ENCODE peak calls at places on chromosomes 1 and 21, in ten cellular contexts. T is astrocyte of the spinal cord; B is HFFc6; A is A549; D is endothelial cell; K is stimulated activated CD8-positive, alpha-beta memory T cell treated with anti-CD3 and anti-CD28 coated beads, Interleukin-12 subunit alpha, Interleukin-12 subunit beta, amount 100 ng/mL, for 4 hours; Z is NCI-H524 treated with DMSO at 0.1 percent for 48 hours; W is neuronal stem cell; H is effector memory CD8-positive, alpha-beta T cell; R is cardiac muscle cell. M is an unnamed sample.

GRCh38 chr1:248792342-248792741 is 33.4 kb downstream of the SH3BP5L start:
- DNase-seq in T (no peak), B (no peak), A (no peak), D (no peak), K (no peak), Z (no peak), W (no peak), H (no peak), R (no peak), M (no peak)

GRCh38 chr1:166920561-166921475 is 44.8 kb upstream of the TADA1 start:
- DNase-seq in T (peak; percentile 25), B (no peak), A (no peak), D (peak; percentile 52), K (no peak), Z (no peak), W (peak; percentile 44), H (no peak), R (peak; percentile 16), M (no peak)

GRCh38 chr1:231603598-231604275 is 22.9 kb upstream of the DISC1 start:
- DNase-seq in T (peak; percentile 65), B (peak; percentile 57), A (peak; percentile 57), D (peak; percentile 39), K (no peak), Z (no peak), W (peak; percentile 42), H (peak; percentile 44), R (peak; percentile 65), M (peak; percentile 63)

GRCh38 chr1:54886724-54887664 is at the start of gene DHCR24:
- DNase-seq in T (peak; percentile 83), B (peak; percentile 58), A (peak; percentile 94), D (peak; percentile 86), K (peak; percentile 65), Z (no peak), W (peak; percentile 81), H (peak; percentile 26), R (peak; percentile 86), M (peak; percentile 71)

GRCh38 chr1:217402301-217402700 is 228.6 kb downstream of the GPATCH2 start:
- DNase-seq in T (no peak), B (no peak), A (no peak), D (no peak), K (no peak), Z (no peak), W (no peak), H (no peak), R (no peak), M (no peak)

GRCh38 chr1:208030320-208031091 is 119.6 kb upstream of the CD34 start:
- DNase-seq in T (peak; percentile 67), B (peak; percentile 27), A (no peak), D (no peak), K (no peak), Z (no peak), W (no peak), H (no peak), R (peak; percentile 81), M (no peak)

GRCh38 chr1:231329483-231329882 is 8.2 kb downstream of the EXOC8 start:
- DNase-seq in T (no peak), B (no peak), A (no peak), D (no peak), K (no peak), Z (no peak), W (no peak), H (no peak), R (no peak), M (no peak)

GRCh38 chr1:245215071-245215470 is 60.3 kb downstream of the KIF26B start:
- DNase-seq in T (no peak), B (no peak), A (no peak), D (no peak), K (no peak), Z (no peak), W (no peak), H (no peak), R (no peak), M (no peak)

GRCh38 chr1:198563578-198563977 is 23.1 kb upstream of the ATP6V1G3 start:
- DNase-seq in T (no peak), B (peak; percentile 13), A (no peak), D (no peak), K (no peak), Z (no peak), W (no peak), H (no peak), R (no peak), M (no peak)

GRCh38 chr21:44582055-44582454 is 1.7 kb upstream of the KRTAP10-5 start:
- DNase-seq in T (no peak), B (no peak), A (no peak), D (no peak), K (no peak), Z (no peak), W (no peak), H (no peak), R (no peak), M (no peak)

GRCh38 chr1:115194571-115194970 is 105.3 kb upstream of the TSPAN2 start:
- DNase-seq in T (no peak), B (no peak), A (no peak), D (no peak), K (no peak), Z (no peak), W (no peak), H (no peak), R (no peak), M (no peak)

GRCh38 chr21:42769820-42770716 is 109.3 kb downstream of the WDR4 start:
- DNase-seq in T (no peak), B (no peak), A (no peak), D (no peak), K (no peak), Z (no peak), W (no peak), H (no peak), R (no peak), M (no peak)

GRCh38 chr1:56915960-56916359 is 49.9 kb downstream of the C8B start:
- DNase-seq in T (no peak), B (no peak), A (no peak), D (no peak), K (no peak), Z (peak; percentile 50), W (no peak), H (no peak), R (no peak), M (no peak)

GRCh38 chr1:165444897-165445370 is at the start of gene RXRG:
- DNase-seq in T (peak; percentile 0), B (no peak), A (no peak), D (peak; percentile 53), K (no peak), Z (peak; percentile 54), W (peak; percentile 52), H (no peak), R (peak; percentile 22), M (no peak)

GRCh38 chr1:200342511-200343400 is 67.1 kb downstream of the ZNF281 start:
- DNase-seq in T (peak; percentile 63), B (peak; percentile 43), A (no peak), D (no peak), K (no peak), Z (no peak), W (no peak), H (no peak), R (peak; percentile 56), M (peak; percentile 73)

GRCh38 chr1:202998836-202999750 is 8.1 kb upstream of the TMEM183A start:
- DNase-seq in T (peak; percentile 63), B (peak; percentile 49), A (peak; percentile 25), D (peak; percentile 65), K (peak; percentile 6), Z (no peak), W (peak; percentile 45), H (peak; percentile 71), R (peak; percentile 68), M (peak; percentile 12)

GRCh38 chr1:84078108-84078823 is 65.8 kb upstream of the PRKACB start:
- DNase-seq in T (peak; percentile 39), B (peak; percentile 6), A (no peak), D (peak; percentile 28), K (no peak), Z (peak; percentile 9), W (no peak), H (no peak), R (peak; percentile 44), M (no peak)

GRCh38 chr1:223515915-223516314 is 122.7 kb downstream of the CCDC185 start:
- DNase-seq in T (no peak), B (no peak), A (no peak), D (no peak), K (no peak), Z (no peak), W (no peak), H (no peak), R (no peak), M (no peak)

GRCh38 chr21:25456672-25457071 is 150.6 kb downstream of the MRPL39 start:
- DNase-seq in T (peak; percentile 84), B (no peak), A (no peak), D (no peak), K (no peak), Z (no peak), W (no peak), H (no peak), R (peak; percentile 1), M (peak; percentile 68)

GRCh38 chr1:13801232-13801631 is 101.2 kb downstream of the PRDM2 start:
- DNase-seq in T (no peak), B (no peak), A (no peak), D (no peak), K (no peak), Z (no peak), W (no peak), H (no peak), R (peak; percentile 19), M (no peak)

GRCh38 chr1:204104331-204105222 is 31.7 kb downstream of the SOX13 start:
- DNase-seq in T (no peak), B (peak; percentile 39), A (peak; percentile 62), D (no peak), K (no peak), Z (no peak), W (no peak), H (no peak), R (no peak), M (peak; percentile 74)

GRCh38 chr1:186655877-186656276 is 24.3 kb downstream of the PTGS2 start:
- DNase-seq in T (no peak), B (no peak), A (no peak), D (no peak), K (no peak), Z (no peak), W (no peak), H (no peak), R (no peak), M (no peak)

GRCh38 chr1:109148838-109149555 is 35.1 kb downstream of the ELAPOR1 start:
- DNase-seq in T (no peak), B (no peak), A (no peak), D (no peak), K (no peak), Z (peak; percentile 84), W (no peak), H (no peak), R (no peak), M (no peak)